ENCODE peak calls at places on chromosomes 4 and X, in five cellular contexts. C is AG09309, Y is cerebellar cortex, J is Panc1, A is stromal cell of bone marrow. B is an unnamed sample.

GRCh38 chr4:40441415-40441814 is 106.3 kb downstream of the CHRNA9 start:
- DNase-seq in C (no peak), Y (no peak), J (no peak), A (no peak), B (no peak)

GRCh38 chrX:128800138-128800537 is 723.2 kb downstream of the SMARCA1 start:
- DNase-seq in C (no peak), Y (no peak), J (no peak), A (no peak), B (no peak)

GRCh38 chr4:48815483-48815882 is 15.4 kb upstream of the OCIAD1 start:
- DNase-seq in C (no peak), Y (no peak), J (no peak), A (no peak), B (no peak)

GRCh38 chr4:153488006-153488718 is 22.0 kb downstream of the TMEM131L start:
- DNase-seq in C (no peak), Y (no peak), J (no peak), A (no peak), B (no peak)

GRCh38 chr4:159689526-159689925 is 586.6 kb downstream of the RAPGEF2 start:
- DNase-seq in C (no peak), Y (no peak), J (no peak), A (no peak), B (no peak)

GRCh38 chr4:113790478-113790877 is 28.9 kb upstream of the CAMK2D start:
- DNase-seq in C (no peak), Y (no peak), J (no peak), A (no peak), B (no peak)

GRCh38 chr4:136505020-136505419 is 1027.3 kb downstream of the PCDH18 start:
- DNase-seq in C (no peak), Y (no peak), J (no peak), A (no peak), B (no peak)

GRCh38 chr4:74537459-74537858 is 92.5 kb downstream of the AREG start:
- DNase-seq in C (no peak), Y (no peak), J (no peak), A (no peak), B (no peak)

GRCh38 chr4:8267077-8267476 is 2.5 kb upstream of the HTRA3 start:
- DNase-seq in C (no peak), Y (no peak), J (peak), A (no peak), B (peak)

GRCh38 chr4:100295792-100296191 is 105.5 kb upstream of the DDIT4L start:
- DNase-seq in C (no peak), Y (no peak), J (no peak), A (peak), B (no peak)

GRCh38 chrX:129006491-129006890 is 516.8 kb downstream of the SMARCA1 start:
- DNase-seq in C (no peak), Y (peak), J (no peak), A (no peak), B (no peak)

GRCh38 chr4:101280866-101281600 is 66.3 kb downstream of the PPP3CA start:
- DNase-seq in C (no peak), Y (no peak), J (no peak), A (no peak), B (no peak)

GRCh38 chrX:54633641-54634040 is 103.6 kb downstream of the GNL3L start:
- DNase-seq in C (no peak), Y (no peak), J (no peak), A (peak), B (no peak)

GRCh38 chrX:47649781-47650163 is 591 bp downstream of the ELK1 start:
- DNase-seq in C (no peak), Y (no peak), J (no peak), A (no peak), B (no peak)

GRCh38 chr4:80058740-80059139 is 14.3 kb downstream of the ANTXR2 start:
- DNase-seq in C (no peak), Y (no peak), J (no peak), A (no peak), B (no peak)

GRCh38 chrX:153927686-153927935 is 1.5 kb upstream of the ARHGAP4 start:
- DNase-seq in C (no peak), Y (no peak), J (no peak), A (no peak), B (no peak)

GRCh38 chr4:4985844-4986243 is 33.4 kb downstream of the CYTL1 start:
- DNase-seq in C (no peak), Y (peak), J (no peak), A (no peak), B (no peak)

GRCh38 chr4:182240161-182241130 is 2.8 kb upstream of the TENM3 start:
- DNase-seq in C (no peak), Y (no peak), J (no peak), A (peak), B (no peak)

GRCh38 chr4:185532327-185532726 is 3.0 kb downstream of the PDLIM3 start:
- DNase-seq in C (no peak), Y (no peak), J (no peak), A (no peak), B (no peak)

GRCh38 chr4:16226816-16227461 is 668 bp upstream of the TAPT1 start:
- DNase-seq in C (no peak), Y (peak), J (no peak), A (no peak), B (peak)

GRCh38 chr4:15003441-15003890 is 1.2 kb downstream of the CPEB2 start:
- DNase-seq in C (no peak), Y (no peak), J (no peak), A (no peak), B (peak)

GRCh38 chr4:138775890-138776289 is 239.7 kb upstream of the NOCT start:
- DNase-seq in C (no peak), Y (no peak), J (no peak), A (no peak), B (no peak)

GRCh38 chr4:164381859-164382258 is 372.1 kb upstream of the SMIM31 start:
- DNase-seq in C (no peak), Y (no peak), J (no peak), A (no peak), B (no peak)

GRCh38 chrX:37767438-37767837 is 12.4 kb upstream of the CYBB start:
- DNase-seq in C (no peak), Y (no peak), J (no peak), A (no peak), B (no peak)